ENCODE peak calls at places on chromosomes 6 and 20, in nine cellular contexts. T, A, K, O, F, B, V, Y and M are unnamed samples.

GRCh38 chr6:89895273-89895874 is 1.1 kb downstream of the GJA10 start:
- DNase-seq in T (peak; percentile 74), A (no peak), K (peak; percentile 67), O (no peak), F (peak; percentile 68), B (peak; percentile 73), V (no peak), Y (peak; percentile 58), M (no peak)

GRCh38 chr6:11929451-11929850 is 82.7 kb upstream of the HIVEP1 start:
- DNase-seq in T (peak; percentile 20), A (no peak), K (no peak), O (no peak), F (no peak), B (no peak), V (no peak), Y (no peak), M (no peak)

GRCh38 chr6:123745877-123746276 is 57.8 kb upstream of the NKAIN2 start:
- DNase-seq in T (peak; percentile 4), A (no peak), K (no peak), O (no peak), F (peak; percentile 3), B (no peak), V (no peak), Y (peak; percentile 22), M (no peak)

GRCh38 chr6:138105446-138105845 is 1.8 kb downstream of the PERP start:
- DNase-seq in T (no peak), A (no peak), K (no peak), O (peak; percentile 71), F (no peak), B (no peak), V (no peak), Y (no peak), M (no peak)

GRCh38 chr6:143183735-143184134 is 123.0 kb downstream of the AIG1 start:
- DNase-seq in T (no peak), A (no peak), K (no peak), O (no peak), F (peak; percentile 39), B (no peak), V (no peak), Y (no peak), M (no peak)

GRCh38 chr6:137489410-137490371 is 4.5 kb downstream of the OLIG3 start:
- DNase-seq in T (no peak), A (no peak), K (peak; percentile 24), O (no peak), F (no peak), B (peak; percentile 47), V (peak; percentile 37), Y (no peak), M (no peak)

GRCh38 chr20:63100401-63100925 is 93.7 kb upstream of the BHLHE23 start:
- DNase-seq in T (no peak), A (no peak), K (no peak), O (no peak), F (no peak), B (no peak), V (no peak), Y (no peak), M (peak; percentile 13)

GRCh38 chr6:70838907-70839285 is 118.0 kb downstream of the B3GAT2 start:
- DNase-seq in T (no peak), A (no peak), K (no peak), O (no peak), F (no peak), B (no peak), V (no peak), Y (no peak), M (no peak)

GRCh38 chr6:46903175-46903574 is 18.6 kb downstream of the ADGRF5 start:
- DNase-seq in T (no peak), A (no peak), K (no peak), O (no peak), F (no peak), B (no peak), V (no peak), Y (peak; percentile 52), M (no peak)

GRCh38 chr6:924661-925060 is 231.7 kb upstream of the EXOC2 start:
- DNase-seq in T (no peak), A (no peak), K (no peak), O (no peak), F (no peak), B (no peak), V (no peak), Y (no peak), M (no peak)

GRCh38 chr6:44676826-44677433 is 289.4 kb downstream of the CDC5L start:
- DNase-seq in T (peak; percentile 14), A (no peak), K (no peak), O (no peak), F (no peak), B (no peak), V (no peak), Y (no peak), M (no peak)

GRCh38 chr6:116763048-116763447 is 2.5 kb downstream of the FAM162B start:
- DNase-seq in T (no peak), A (no peak), K (no peak), O (no peak), F (no peak), B (no peak), V (no peak), Y (no peak), M (no peak)

DNA sequence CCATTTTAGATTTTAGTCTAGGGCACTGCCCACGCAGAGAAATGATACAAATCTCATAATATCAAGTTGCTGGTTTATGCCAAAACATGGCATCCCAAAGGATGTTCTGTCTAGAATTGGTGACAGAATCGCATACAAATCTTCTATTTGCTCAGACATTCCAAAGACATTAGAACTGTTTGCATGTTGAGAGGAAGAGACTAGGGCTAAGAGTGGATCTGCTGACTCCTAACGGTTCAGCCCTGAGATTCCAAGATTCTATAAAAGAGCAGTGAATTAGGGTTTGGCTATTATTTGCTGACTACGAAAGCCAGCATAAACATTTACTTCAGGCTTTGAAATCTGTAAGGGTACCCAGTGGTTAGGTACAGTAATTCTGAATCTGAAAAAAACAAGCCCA is 3.6 kb downstream of the EPB41L2 start:
- DNase-seq in T (peak; percentile 42), A (no peak), K (no peak), O (no peak), F (no peak), B (no peak), V (no peak), Y (peak; percentile 77), M (no peak)
- TF ChIP-seq CTCF in T (peak; percentile 13), A (no peak), K (no peak), O (no peak), F (no peak), B (no peak), V (no peak), Y (no peak), M (no peak)

GRCh38 chr6:50187212-50188055 is 137.7 kb upstream of the DEFB112 start:
- DNase-seq in T (no peak), A (no peak), K (no peak), O (no peak), F (no peak), B (no peak), V (no peak), Y (no peak), M (no peak)

GRCh38 chr6:50180646-50181045 is 130.9 kb upstream of the DEFB112 start:
- DNase-seq in T (no peak), A (no peak), K (no peak), O (no peak), F (no peak), B (no peak), V (no peak), Y (no peak), M (no peak)

DNA sequence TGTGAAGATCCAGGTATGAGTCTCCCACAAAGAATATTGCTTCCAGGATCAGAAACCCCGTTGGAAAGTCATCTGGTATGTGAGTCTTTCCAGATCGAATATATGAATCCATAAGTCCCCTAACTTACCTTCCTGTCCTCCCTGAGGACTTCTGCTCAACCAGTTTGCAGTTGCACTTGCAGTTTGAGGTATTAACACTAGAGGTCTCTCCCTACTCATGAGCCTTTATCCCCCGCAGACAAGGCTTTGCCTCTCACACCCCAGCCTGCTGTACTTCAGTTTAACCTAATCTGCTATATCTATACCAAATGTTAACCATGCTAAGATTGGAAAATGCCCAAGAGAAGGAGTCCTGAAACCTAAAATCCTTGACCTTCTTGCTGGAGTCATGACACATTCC is 135.3 kb upstream of the DEFB112 start:
- DNase-seq in T (no peak), A (no peak), K (no peak), O (no peak), F (no peak), B (peak; percentile 28), V (no peak), Y (no peak), M (no peak)
- TF ChIP-seq CTCF in T (no peak), A (peak; percentile 20), K (peak; percentile 61), O (no peak), F (no peak), B (peak; percentile 56), V (no peak), Y (no peak), M (no peak)

DNA sequence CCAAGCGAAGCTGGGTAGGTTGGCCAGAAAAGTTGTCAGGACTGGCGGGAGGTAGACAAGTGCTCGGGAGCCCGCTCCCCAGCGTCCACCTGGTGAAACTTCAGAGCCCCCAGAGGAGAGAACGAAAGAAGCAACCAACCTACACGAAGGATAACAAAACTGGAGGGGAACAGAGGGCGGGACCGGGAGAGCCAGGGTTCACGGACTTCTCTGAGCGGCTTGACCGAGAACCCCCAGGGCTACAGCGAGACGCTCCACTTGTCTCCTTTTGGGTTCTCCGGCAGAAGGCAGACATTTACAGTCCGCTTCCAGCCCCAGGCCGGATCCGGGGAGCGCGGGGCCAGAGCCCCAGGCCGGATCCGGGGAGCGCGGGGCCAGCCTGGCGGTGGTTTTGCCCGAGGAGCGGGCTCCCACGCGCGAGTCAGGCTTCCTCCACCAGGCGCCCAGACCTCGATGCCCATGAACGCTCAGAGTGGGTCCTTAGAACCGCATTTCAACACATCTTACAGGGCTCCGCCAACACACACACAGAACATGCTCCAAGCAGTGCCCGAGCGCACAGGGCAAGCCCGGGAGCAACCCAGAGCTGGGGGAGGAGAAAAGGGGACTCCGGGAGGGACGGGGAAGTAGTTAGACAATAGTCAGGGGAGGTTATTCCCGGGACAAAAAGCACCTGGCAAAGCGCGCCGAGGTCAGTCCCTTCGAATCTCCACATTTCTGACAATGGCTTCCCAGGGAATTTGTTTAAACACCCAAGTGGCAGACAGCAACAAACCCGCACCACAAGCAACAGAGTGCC is 1.1 kb downstream of the PTPRK start:
- DNase-seq in T (peak; percentile 52), A (peak; percentile 15), K (peak; percentile 28), O (peak; percentile 56), F (peak; percentile 69), B (peak; percentile 44), V (peak; percentile 28), Y (peak; percentile 63), M (no peak)
- TF ChIP-seq CTCF in T (peak; percentile 9), A (no peak), K (peak; percentile 35), O (peak; percentile 15), F (no peak), B (no peak), V (no peak), Y (peak; percentile 14), M (no peak)

GRCh38 chr20:13262302-13262650 is 41.2 kb downstream of the ISM1 start:
- DNase-seq in T (no peak), A (no peak), K (no peak), O (no peak), F (peak; percentile 11), B (no peak), V (no peak), Y (no peak), M (no peak)
- TF ChIP-seq CTCF in T (no peak), A (no peak), K (no peak), O (no peak), F (no peak), B (no peak), V (no peak), Y (no peak), M (no peak)

DNA sequence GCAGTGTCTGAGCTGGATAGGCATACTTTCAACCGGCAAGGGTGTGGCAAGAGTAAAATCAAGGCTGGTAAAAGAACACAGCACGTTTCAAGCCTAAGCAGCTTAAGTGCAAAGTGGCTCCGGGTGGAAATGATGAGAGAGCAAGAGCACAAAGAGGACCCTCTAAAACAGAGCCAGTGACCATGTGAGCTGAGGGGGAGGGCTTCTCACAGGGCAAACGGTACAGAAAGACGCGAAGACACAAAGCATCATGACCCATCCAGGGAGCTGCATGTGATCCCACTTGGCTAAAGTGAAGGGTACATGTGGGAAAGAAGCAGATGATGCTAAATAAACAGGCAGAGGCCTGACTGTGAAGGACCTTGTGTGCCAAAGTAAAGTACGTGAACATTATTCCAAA is 25.7 kb downstream of the FKBP5 start:
- DNase-seq in T (no peak), A (no peak), K (no peak), O (no peak), F (no peak), B (no peak), V (no peak), Y (no peak), M (no peak)
- TF ChIP-seq CTCF in T (no peak), A (no peak), K (no peak), O (no peak), F (no peak), B (no peak), V (no peak), Y (no peak), M (no peak)